ENCODE peak calls at places on chromosome 17, in nine cellular contexts. S is psoas muscle; O is stimulated activated CD4-positive, alpha-beta T cell treated with anti-CD3 and anti-CD28 coated beads, Interleukin-1b, Interleukin-23, amount 100 ng/mL, for 1 hour; G is ureter; J is activated effector memory CD4-positive, alpha-beta T cell treated with Interleukin-2 at 50 U/mL for 16 hours; E is hypothalamus; X is left ventricle myocardium inferior; C is T-helper 17 cell; V is activated CD4-positive, alpha-beta T cell treated with anti-CD3 and anti-CD28 coated beads for 48 hours. N is an unnamed sample.

GRCh38 chr17:38454528-38454927 is 26.3 kb downstream of the ARHGAP23 start:
- DNase-seq in X (peak), S (peak), C (no peak), V (no peak), J (no peak), E (peak), O (no peak), G (peak), N (no peak)

GRCh38 chr17:40551874-40552768 is 13.2 kb downstream of the CCR7 start:
- DNase-seq in X (no peak), J (no peak), V (peak), G (peak), E (no peak), O (no peak), S (peak), C (no peak), N (no peak)

GRCh38 chr17:64622931-64623654 is 39.0 kb downstream of the SMURF2 start:
- DNase-seq in V (no peak), O (no peak), J (no peak), C (no peak), S (no peak), E (no peak), X (no peak), G (no peak), N (no peak)

GRCh38 chr17:62656446-62656845 is 29.0 kb downstream of the MRC2 start:
- DNase-seq in X (no peak), O (no peak), V (no peak), G (no peak), J (no peak), E (no peak), S (peak), C (no peak), N (no peak)

GRCh38 chr17:80584171-80584905 is 39.7 kb downstream of the RPTOR start:
- DNase-seq in C (no peak), S (no peak), V (no peak), E (no peak), G (no peak), J (no peak), O (no peak), X (no peak), N (no peak)

GRCh38 chr17:39665642-39666221 is 583 bp downstream of the TCAP start:
- DNase-seq in E (no peak), V (no peak), G (peak), X (no peak), J (no peak), C (no peak), S (peak), O (no peak), N (no peak)

GRCh38 chr17:68614718-68615117 is 13.6 kb upstream of the FAM20A start:
- DNase-seq in V (no peak), J (no peak), E (no peak), C (no peak), S (no peak), O (no peak), X (no peak), G (no peak), N (no peak)

GRCh38 chr17:51298508-51299371 is 38.4 kb downstream of the UTP18 start:
- DNase-seq in V (no peak), O (no peak), C (no peak), G (no peak), E (no peak), S (no peak), J (no peak), X (no peak), N (no peak)

GRCh38 chr17:65177901-65178300 is 40.7 kb downstream of the RGS9 start:
- DNase-seq in X (no peak), S (no peak), E (no peak), O (no peak), G (no peak), J (no peak), C (no peak), V (no peak), N (no peak)

GRCh38 chr17:1713878-1714487 is 3.8 kb upstream of the TLCD2 start:
- DNase-seq in X (no peak), O (no peak), J (no peak), V (no peak), G (no peak), E (no peak), C (no peak), S (peak), N (peak)

GRCh38 chr17:3802461-3803307 is 1.7 kb upstream of the ITGAE start:
- DNase-seq in C (no peak), V (no peak), E (no peak), O (no peak), S (no peak), G (peak), J (no peak), X (no peak), N (no peak)

GRCh38 chr17:36808181-36808661 is 129.1 kb upstream of the LHX1 start:
- DNase-seq in C (no peak), E (no peak), J (no peak), S (no peak), O (no peak), V (no peak), G (no peak), X (no peak), N (no peak)

GRCh38 chr17:3888343-3889171 is 4.3 kb downstream of the CAMKK1 start:
- DNase-seq in E (no peak), S (peak), C (no peak), V (no peak), J (no peak), O (no peak), G (peak), X (peak), N (peak)